ENCODE peak calls at places on chromosome 15, in seven cellular contexts. R is cardiac muscle cell, V is A549, W is transverse colon, Z is H9, I is RWPE1, S is GM13977. N is an unnamed sample.

GRCh38 chr15:40845511-40846284 is 1.9 kb downstream of the SPINT1 start:
- DNase-seq in W (peak), R (no peak), V (no peak), Z (peak), I (peak), S (no peak), N (no peak)

GRCh38 chr15:95346856-95347255 is 983.6 kb upstream of the NR2F2 start:
- DNase-seq in S (no peak), R (no peak), W (no peak), Z (no peak), I (no peak), V (no peak), N (no peak)

GRCh38 chr15:58520936-58521292 is 89.1 kb downstream of the LIPC start:
- DNase-seq in Z (no peak), R (no peak), V (no peak), S (no peak), W (no peak), I (no peak), N (no peak)

GRCh38 chr15:79513916-79514315 is 81.8 kb downstream of the MINAR1 start:
- DNase-seq in I (no peak), Z (no peak), R (no peak), W (no peak), V (no peak), S (no peak), N (no peak)

GRCh38 chr15:57705746-57706404 is 639 bp upstream of the POLR2M start:
- DNase-seq in R (no peak), V (peak), S (no peak), Z (no peak), W (no peak), I (no peak), N (no peak)

GRCh38 chr15:74383286-74383685 is 15.8 kb upstream of the CYP11A1 start:
- DNase-seq in R (no peak), Z (no peak), V (no peak), S (no peak), W (no peak), I (no peak), N (no peak)

GRCh38 chr15:25176991-25177954 is 222.5 kb downstream of the SNRPN start:
- DNase-seq in V (no peak), R (no peak), Z (no peak), S (peak), W (peak), I (no peak), N (peak)

GRCh38 chr15:60548101-60548500 is 69.2 kb upstream of the ICE2 start:
- DNase-seq in W (no peak), R (no peak), I (no peak), Z (no peak), V (no peak), S (peak), N (peak)

GRCh38 chr15:77985031-77985930 is 92.2 kb downstream of the TBC1D2B start:
- DNase-seq in R (no peak), V (no peak), W (no peak), S (no peak), Z (no peak), I (no peak), N (no peak)

GRCh38 chr15:101672298-101672697 is 20.1 kb upstream of the TM2D3 start:
- DNase-seq in S (no peak), I (no peak), Z (peak), R (no peak), V (no peak), W (no peak), N (no peak)
- TF ChIP-seq CTCF in S (no peak), I (no peak), Z (peak), R (no peak), V (no peak), W (no peak), N (no peak)

DNA sequence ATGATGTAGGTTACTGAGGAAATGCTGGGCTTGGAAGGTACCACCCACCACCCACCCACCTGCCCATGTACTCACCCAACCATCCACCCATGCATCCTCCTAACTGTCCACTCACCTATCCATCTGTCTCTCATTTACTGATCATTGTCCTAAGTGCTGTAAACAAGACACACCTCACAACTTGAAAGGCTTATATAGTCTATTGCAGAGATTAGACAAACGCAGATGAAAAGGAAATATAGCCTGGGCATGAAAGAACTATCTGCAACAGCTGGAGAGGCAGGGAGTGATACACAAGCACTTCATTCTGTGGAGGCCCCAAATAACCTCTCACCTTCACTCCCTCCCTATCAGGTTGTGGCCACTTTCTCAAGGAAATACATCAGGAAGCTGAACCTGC is 54.0 kb downstream of the DAPK2 start:
- DNase-seq in R (no peak), I (no peak), S (no peak), V (no peak), Z (no peak), W (no peak), N (no peak)
- TF ChIP-seq CTCF in R (no peak), I (no peak), S (no peak), V (no peak), Z (no peak), W (no peak), N (no peak)

GRCh38 chr15:49191892-49192291 is 21.8 kb downstream of the GALK2 start:
- DNase-seq in I (no peak), W (no peak), Z (no peak), V (no peak), S (no peak), R (no peak), N (no peak)

GRCh38 chr15:49185473-49185872 is 15.4 kb downstream of the GALK2 start:
- DNase-seq in Z (no peak), S (no peak), I (no peak), W (no peak), V (no peak), R (no peak), N (no peak)

GRCh38 chr15:49187537-49188245 is 17.6 kb downstream of the GALK2 start:
- DNase-seq in V (peak), Z (no peak), I (no peak), S (no peak), W (no peak), R (no peak), N (no peak)

GRCh38 chr15:49188933-49189332 is 18.9 kb downstream of the GALK2 start:
- DNase-seq in S (no peak), W (no peak), R (no peak), V (no peak), Z (no peak), I (no peak), N (no peak)

DNA sequence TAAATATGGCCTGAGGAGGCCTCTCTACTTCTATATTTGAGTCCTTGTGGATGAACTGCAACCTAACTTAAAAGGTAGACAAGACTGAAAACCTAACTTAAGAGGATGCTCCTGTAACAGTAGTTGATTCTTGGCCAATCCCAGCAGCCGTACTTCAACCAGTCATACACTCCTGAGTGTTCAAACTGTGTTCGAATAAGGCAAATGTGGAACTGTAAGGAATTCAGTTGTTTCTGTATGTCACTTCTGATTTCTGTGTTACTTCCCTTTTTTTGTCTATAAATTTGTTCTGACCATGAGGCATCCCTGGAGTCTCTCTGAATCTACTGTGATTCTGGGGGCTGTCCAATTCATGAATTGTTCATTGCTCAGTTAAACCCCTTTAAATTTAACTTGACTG is 20.5 kb downstream of the GALK2 start:
- DNase-seq in Z (no peak), R (no peak), V (no peak), S (no peak), W (no peak), I (no peak), N (no peak)
- TF ChIP-seq CTCF in Z (no peak), R (no peak), V (no peak), S (no peak), W (no peak), I (no peak), N (no peak)

GRCh38 chr15:28922712-28923012 is 36.9 kb downstream of the APBA2 start:
- DNase-seq in V (no peak), I (no peak), S (no peak), Z (no peak), W (no peak), R (no peak), N (no peak)

GRCh38 chr15:28921336-28921735 is 35.6 kb downstream of the APBA2 start:
- DNase-seq in I (no peak), S (no peak), R (no peak), Z (no peak), V (no peak), W (no peak), N (no peak)

GRCh38 chr15:28923726-28924280 is 38.0 kb downstream of the APBA2 start:
- DNase-seq in Z (no peak), R (no peak), S (no peak), I (no peak), V (no peak), W (no peak), N (no peak)

GRCh38 chr15:28920781-28921331 is 35.1 kb downstream of the APBA2 start:
- DNase-seq in S (no peak), V (no peak), I (no peak), W (no peak), Z (no peak), R (no peak), N (no peak)

DNA sequence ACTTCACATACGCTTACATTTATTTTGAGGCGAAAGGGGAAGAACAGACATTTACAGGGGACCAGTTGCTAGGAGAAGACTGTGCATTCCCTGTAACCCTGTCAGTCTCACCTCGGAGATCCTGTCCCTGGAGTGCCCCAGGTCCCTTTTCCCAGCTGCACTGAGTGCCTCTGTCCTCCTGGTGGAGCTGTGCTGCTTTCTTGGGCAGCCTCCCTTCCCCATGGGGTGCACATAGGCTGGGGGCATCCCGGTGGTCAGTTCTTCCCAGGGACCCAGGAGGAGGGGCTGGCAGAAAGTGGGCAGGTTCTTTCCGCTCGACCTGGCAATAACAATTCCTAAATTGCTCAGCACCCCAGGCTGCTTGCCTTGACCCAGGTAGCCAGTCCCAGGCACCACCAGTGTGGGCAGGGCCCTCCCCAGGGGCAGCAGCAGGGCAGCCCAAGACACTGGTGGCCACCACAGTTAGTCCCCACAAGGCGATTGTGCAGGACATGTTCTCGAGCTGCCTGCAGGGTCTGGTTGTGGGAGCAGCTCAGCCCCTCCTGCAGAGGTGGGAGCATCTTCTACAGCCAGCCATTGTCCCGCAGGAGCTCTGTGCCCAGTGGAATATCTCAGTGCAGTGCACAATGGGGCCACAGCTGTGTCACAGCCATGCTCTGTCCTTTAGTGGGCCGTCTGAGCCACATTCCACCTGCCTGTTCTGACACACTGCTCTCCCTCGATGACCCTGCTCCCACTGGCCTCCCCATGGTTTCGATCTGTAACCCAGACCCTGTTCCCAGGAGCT is 36.3 kb downstream of the APBA2 start:
- DNase-seq in I (no peak), V (no peak), R (peak), Z (peak), W (no peak), S (no peak), N (no peak)
- TF ChIP-seq CTCF in I (no peak), V (no peak), R (peak), Z (peak), W (no peak), S (no peak), N (no peak)

DNA sequence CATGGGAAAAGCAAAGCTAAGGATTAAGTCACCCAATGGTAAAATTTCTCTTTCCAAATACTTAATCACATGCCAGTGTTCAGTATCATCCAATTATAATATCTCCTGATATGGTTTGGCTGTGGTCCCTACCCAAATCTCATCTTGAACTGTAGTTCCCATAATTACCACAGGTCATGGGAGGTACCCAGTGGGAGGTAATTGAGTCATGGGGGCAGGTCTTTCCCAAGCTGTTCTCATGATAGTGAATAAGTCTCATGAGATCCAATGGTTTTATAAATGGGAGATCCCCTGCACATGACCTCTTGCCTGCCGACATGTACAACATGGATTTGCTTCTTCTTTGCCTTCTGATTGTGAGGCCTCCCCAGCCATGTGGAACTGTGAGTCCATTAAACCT is 26.1 kb upstream of the NMB start:
- DNase-seq in S (no peak), R (no peak), Z (no peak), W (no peak), V (peak), I (no peak), N (no peak)
- TF ChIP-seq CTCF in S (no peak), R (no peak), Z (no peak), W (no peak), V (no peak), I (no peak), N (no peak)

GRCh38 chr15:50964075-50964474 is 55.6 kb downstream of the AP4E1 start:
- DNase-seq in V (no peak), W (no peak), Z (no peak), S (no peak), I (no peak), R (no peak), N (no peak)
- TF ChIP-seq CTCF in V (no peak), W (no peak), Z (no peak), S (no peak), I (no peak), R (no peak), N (no peak)

DNA sequence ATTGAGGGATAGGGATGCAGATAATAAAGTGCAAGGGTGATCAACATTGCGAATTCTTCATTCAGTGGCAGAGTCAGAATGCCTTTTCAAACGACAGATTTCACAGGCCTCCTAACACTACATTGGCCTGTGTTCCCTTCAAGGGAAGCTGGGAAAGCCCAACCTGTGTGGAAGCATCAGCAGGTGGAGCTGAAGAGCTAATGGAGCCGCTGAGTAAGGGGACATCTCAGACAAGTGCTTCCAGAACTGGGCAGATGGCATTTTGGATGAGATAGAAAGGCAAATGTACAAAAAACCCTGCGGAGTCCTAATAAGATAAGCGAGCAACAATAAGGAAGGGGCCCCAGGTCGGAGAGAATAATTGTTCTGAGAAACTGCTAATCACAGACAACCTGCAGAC is 8.5 kb upstream of the SLC24A5 start:
- DNase-seq in I (peak), S (no peak), R (peak), V (peak), Z (peak), W (no peak), N (peak)
- TF ChIP-seq CTCF in I (peak), S (peak), R (peak), V (peak), Z (peak), W (peak), N (no peak)

DNA sequence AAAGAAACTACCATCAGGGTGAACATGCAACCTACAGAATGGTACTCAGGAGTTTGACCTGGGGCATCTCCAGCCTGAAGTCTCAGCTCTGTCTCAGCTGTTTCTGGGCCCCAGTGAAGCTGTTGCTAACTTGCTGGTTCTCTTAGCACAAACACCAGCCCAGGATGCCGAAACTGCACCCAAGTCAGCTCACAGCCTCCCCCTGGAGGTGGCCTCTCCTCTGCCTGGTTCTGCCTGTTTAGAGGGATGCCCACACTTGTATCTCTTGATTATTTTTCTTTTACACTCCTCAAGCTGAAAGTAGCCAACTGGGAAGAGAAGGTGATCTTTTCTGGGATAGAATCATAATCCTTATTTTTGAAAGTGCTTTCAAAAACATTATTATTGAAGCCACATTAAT is 289.0 kb upstream of the RASGRP1 start:
- DNase-seq in Z (peak), I (peak), R (peak), S (peak), V (peak), W (no peak), N (no peak)
- TF ChIP-seq CTCF in Z (peak), I (peak), R (peak), S (peak), V (no peak), W (no peak), N (no peak)

DNA sequence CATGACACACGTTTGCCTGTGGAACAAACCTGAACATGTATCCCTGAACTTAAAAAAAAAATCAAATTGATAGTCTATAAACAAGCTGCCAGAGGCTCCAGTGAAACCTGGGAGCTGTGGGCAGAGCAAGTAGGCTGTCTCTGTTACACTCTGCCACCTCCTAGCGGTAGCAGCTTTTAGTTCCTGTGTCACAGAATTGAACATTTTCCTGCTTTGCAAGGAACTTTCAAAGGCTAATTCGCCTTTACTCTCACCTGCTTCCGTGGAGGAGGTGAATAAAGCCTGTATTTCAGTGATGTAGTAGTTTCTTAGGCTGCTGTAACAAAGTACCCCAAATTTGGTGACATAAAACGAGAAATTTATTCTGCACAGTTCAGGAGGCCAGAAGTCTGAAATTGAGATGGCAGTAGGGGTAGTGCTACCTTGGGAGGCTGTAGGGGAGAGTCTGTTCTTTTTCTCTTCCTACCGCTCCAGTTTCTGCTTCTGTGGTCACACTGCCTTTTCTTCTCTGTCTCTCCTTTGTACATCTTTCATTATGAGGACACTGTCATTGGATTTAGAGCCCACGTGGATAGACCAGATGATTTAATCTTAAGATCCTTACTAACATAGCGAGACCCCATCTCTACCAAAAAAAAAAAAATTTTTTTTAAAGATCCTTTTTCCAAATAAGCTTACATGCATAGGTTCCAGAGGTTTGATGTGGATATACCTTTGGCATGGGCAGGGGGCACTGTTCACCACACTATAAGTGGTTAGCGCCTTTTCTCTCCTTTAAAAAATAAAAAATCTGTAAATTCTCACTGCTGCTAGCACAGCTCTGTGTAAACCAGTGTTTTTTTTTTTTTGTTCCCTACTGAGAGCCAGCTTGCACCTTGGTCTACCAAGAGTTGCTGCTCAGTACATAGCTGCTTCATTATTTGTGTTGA is 25.3 kb downstream of the FBXO22 start:
- DNase-seq in R (peak), V (peak), W (peak), I (no peak), Z (peak), S (no peak), N (no peak)
- TF ChIP-seq CTCF in R (peak), V (peak), W (no peak), I (no peak), Z (peak), S (no peak), N (no peak)

GRCh38 chr15:76840830-76841460 is 64.2 kb downstream of the SCAPER start:
- DNase-seq in W (no peak), I (peak), R (peak), Z (no peak), V (peak), S (no peak), N (no peak)
- TF ChIP-seq CTCF in W (peak), I (peak), R (peak), Z (peak), V (peak), S (peak), N (peak)